ENCODE peak calls at places on chromosomes 6 and 20, in nine cellular contexts. E is activated T-helper 2 cell treated with anti-CD3 and anti-CD28 coated beads, Interferon-gamma antibody, Interleukin-2, Interleukin-4, amounts not matched to agents 10 μg/mL and 5 μg/mL and 100 μg/mL, durations not matched to agents 14 hours and 24 hours and 36 hours; C is memory B cell; Y is stimulated activated CD4-positive, alpha-beta T cell treated with anti-CD3 and anti-CD28 coated beads, Interleukin-1b, Interleukin-23, amount 100 ng/mL, for 24 hours; J is left ventricle myocardium inferior; K is SW480; T is HEK293T; Z is GM20000; F is EH. A is an unnamed sample.

GRCh38 chr6:153790048-153790447 is 249.0 kb upstream of the OPRM1 start:
- DNase-seq in C (no peak), Y (no peak), T (peak), K (peak), E (no peak), Z (no peak), J (no peak), F (peak), A (peak)

GRCh38 chr6:21496749-21497148 is 96.8 kb upstream of the SOX4 start:
- DNase-seq in C (no peak), Y (no peak), T (no peak), K (no peak), E (no peak), F (no peak), J (no peak), Z (no peak), A (no peak)

GRCh38 chr6:16683524-16684194 is 77.6 kb downstream of the ATXN1 start:
- DNase-seq in C (no peak), K (peak), J (no peak), Z (no peak), E (no peak), Y (no peak), T (no peak), F (peak), A (no peak)

GRCh38 chr6:157558487-157559200 is 177.7 kb downstream of the ZDHHC14 start:
- DNase-seq in Z (no peak), K (no peak), E (no peak), C (no peak), J (no peak), T (no peak), F (no peak), Y (no peak), A (no peak)

GRCh38 chr6:6006428-6007310 is at the start of gene NRN1:
- DNase-seq in Y (no peak), J (no peak), C (no peak), T (peak), Z (peak), K (no peak), E (no peak), F (no peak), A (no peak)

GRCh38 chr6:105363100-105363754 is 39.7 kb downstream of the PREP start:
- DNase-seq in E (no peak), Y (no peak), F (peak), C (no peak), K (no peak), J (no peak), Z (no peak), T (no peak), A (peak)

GRCh38 chr6:87139236-87139635 is 16.1 kb upstream of the ZNF292 start:
- DNase-seq in Z (peak), E (no peak), C (peak), T (peak), F (peak), J (no peak), K (peak), Y (peak), A (peak)

GRCh38 chr6:168428052-168428829 is 12.7 kb upstream of the SMOC2 start:
- DNase-seq in T (no peak), K (no peak), C (no peak), Z (no peak), Y (no peak), J (no peak), E (no peak), F (no peak), A (no peak)

GRCh38 chr6:34063641-34064040 is 82.2 kb downstream of the GRM4 start:
- DNase-seq in J (no peak), T (no peak), Z (no peak), E (no peak), Y (no peak), C (no peak), F (no peak), K (no peak), A (no peak)

GRCh38 chr20:56626367-56627121 is 2.6 kb upstream of the TFAP2C start:
- DNase-seq in F (peak), C (no peak), J (no peak), K (no peak), Z (peak), Y (no peak), T (no peak), E (no peak), A (peak)

GRCh38 chr6:128498244-128498643 is 22.2 kb downstream of the PTPRK start:
- DNase-seq in Y (no peak), T (no peak), J (no peak), F (no peak), C (no peak), E (no peak), K (no peak), Z (no peak), A (no peak)

GRCh38 chr6:4961322-4962168 is 42.3 kb downstream of the RPP40 start:
- DNase-seq in F (peak), Z (no peak), Y (no peak), E (no peak), C (no peak), T (no peak), J (no peak), K (no peak), A (no peak)

GRCh38 chr6:5087389-5087788 is 2.2 kb downstream of the PPP1R3G start:
- DNase-seq in Y (no peak), F (no peak), K (no peak), E (no peak), T (no peak), J (peak), Z (no peak), C (no peak), A (no peak)

GRCh38 chr6:137303436-137303835 is 84.3 kb upstream of the IFNGR1 start:
- DNase-seq in E (no peak), T (no peak), Y (no peak), Z (no peak), F (no peak), J (no peak), C (no peak), K (no peak), A (no peak)

GRCh38 chr6:9455794-9456193 is 959.1 kb downstream of the TFAP2A start:
- DNase-seq in C (no peak), T (no peak), F (no peak), J (no peak), E (no peak), K (no peak), Y (no peak), Z (no peak), A (no peak)

GRCh38 chr6:142014515-142014914 is 118.2 kb upstream of the GJE1 start:
- DNase-seq in C (no peak), E (no peak), Z (no peak), K (no peak), Y (no peak), J (no peak), F (peak), T (no peak), A (no peak)

GRCh38 chr6:151630991-151631655 is 137.3 kb downstream of the CCDC170 start:
- DNase-seq in E (no peak), Z (no peak), J (peak), T (no peak), C (no peak), K (no peak), Y (no peak), F (no peak), A (peak)

GRCh38 chr20:48733296-48733790 is 94.5 kb downstream of the PREX1 start:
- DNase-seq in Y (no peak), C (no peak), Z (no peak), E (no peak), K (peak), F (peak), J (no peak), T (peak), A (no peak)

GRCh38 chr6:149961728-149962425 is 1.9 kb upstream of the ULBP1 start:
- DNase-seq in F (peak), E (no peak), J (no peak), T (peak), Z (no peak), C (no peak), Y (no peak), K (peak), A (no peak)

GRCh38 chr6:12865782-12866181 is 149.2 kb downstream of the PHACTR1 start:
- DNase-seq in Z (no peak), K (no peak), C (no peak), J (no peak), F (no peak), E (no peak), T (no peak), Y (no peak), A (no peak)

GRCh38 chr20:25015986-25016385 is 23.4 kb upstream of the APMAP start:
- DNase-seq in J (no peak), F (no peak), C (no peak), T (no peak), Z (no peak), E (no peak), Y (no peak), K (no peak), A (no peak)

GRCh38 chr6:3867616-3868502 is 18.7 kb downstream of the FAM50B start:
- DNase-seq in Y (no peak), Z (no peak), E (no peak), J (no peak), T (no peak), C (no peak), K (no peak), F (peak), A (no peak)

GRCh38 chr6:56172144-56172543 is 75.2 kb downstream of the COL21A1 start:
- DNase-seq in C (no peak), T (no peak), E (no peak), Z (no peak), J (no peak), Y (no peak), K (no peak), F (no peak), A (no peak)

GRCh38 chr20:44497761-44498160 is 22.1 kb downstream of the TTPAL start:
- DNase-seq in Y (no peak), C (no peak), Z (no peak), K (no peak), F (no peak), J (no peak), T (no peak), E (no peak), A (no peak)

GRCh38 chr6:158231551-158232444 is 63.6 kb downstream of the GTF2H5 start:
- DNase-seq in F (peak), Z (peak), T (peak), K (peak), Y (peak), E (peak), J (peak), C (peak), A (peak)

GRCh38 chr6:84753173-84753572 is 11.2 kb downstream of the TBX18 start:
- DNase-seq in K (no peak), Z (no peak), J (no peak), E (no peak), F (no peak), T (no peak), Y (no peak), C (no peak), A (no peak)

GRCh38 chr20:62768815-62769287 is 27.4 kb upstream of the MRGBP start:
- DNase-seq in Y (no peak), J (no peak), K (no peak), T (no peak), E (no peak), F (peak), C (no peak), Z (no peak), A (peak)

GRCh38 chr6:28587011-28587745 is 61.5 kb downstream of the GPX5 start:
- DNase-seq in Z (peak), J (peak), T (peak), E (peak), C (peak), F (peak), K (peak), Y (no peak), A (peak)